ENCODE peak calls at places on chromosome 12, in four cellular contexts. M is GM12878, B is HepG2, K is SK-N-SH. Q is an unnamed sample.

GRCh38 chr12:131035268-131035681 is 81.6 kb downstream of the ADGRD1 start:
- DNase-seq in M (no peak), B (no peak), K (no peak), Q (no peak)

GRCh38 chr12:40566246-40566645 is 126.0 kb upstream of the CNTN1 start:
- DNase-seq in M (no peak), B (no peak), K (no peak), Q (peak)

GRCh38 chr12:51793201-51793600 is 55.3 kb downstream of the FIGNL2 start:
- DNase-seq in M (no peak), B (no peak), K (no peak), Q (no peak)

GRCh38 chr12:42332301-42332894 is 6.4 kb downstream of the PPHLN1 start:
- DNase-seq in M (no peak), B (peak), K (peak), Q (peak)

GRCh38 chr12:13130981-13131380 is 27.5 kb upstream of the GSG1 start:
- DNase-seq in M (no peak), B (no peak), K (no peak), Q (no peak)

GRCh38 chr12:30884804-30885203 is 41.7 kb upstream of the TSPAN11 start:
- DNase-seq in M (no peak), B (no peak), K (no peak), Q (no peak)

GRCh38 chr12:81617915-81618314 is 141.2 kb downstream of the PPFIA2 start:
- DNase-seq in M (no peak), B (no peak), K (no peak), Q (no peak)

GRCh38 chr12:57735952-57736742 is 2.4 kb downstream of the AGAP2 start:
- DNase-seq in M (no peak), B (peak), K (peak), Q (no peak)

GRCh38 chr12:108573310-108573709 is 10.9 kb downstream of the ISCU start:
- DNase-seq in M (peak), B (no peak), K (no peak), Q (no peak)

GRCh38 chr12:49340095-49340870 is 3.3 kb upstream of the C1QL4 start:
- DNase-seq in M (no peak), B (no peak), K (no peak), Q (no peak)

GRCh38 chr12:107684990-107685359 is 624 bp upstream of the PWP1 start:
- DNase-seq in M (no peak), B (peak), K (peak), Q (peak)

GRCh38 chr12:6873094-6874006 is at the start of gene SPSB2:
- DNase-seq in M (peak), B (peak), K (peak), Q (peak)

GRCh38 chr12:115963030-115963480 is 314.4 kb downstream of the MED13L start:
- DNase-seq in M (no peak), B (no peak), K (no peak), Q (no peak)

GRCh38 chr12:76544601-76545261 is 14.8 kb downstream of the OSBPL8 start:
- DNase-seq in M (no peak), B (no peak), K (no peak), Q (no peak)

GRCh38 chr12:15717940-15718567 is 71.1 kb downstream of the EPS8 start:
- DNase-seq in M (no peak), B (no peak), K (no peak), Q (no peak)

GRCh38 chr12:128623748-128624147 is 200.0 kb downstream of the SLC15A4 start:
- DNase-seq in M (no peak), B (no peak), K (no peak), Q (no peak)

GRCh38 chr12:128626808-128627320 is 196.9 kb downstream of the SLC15A4 start:
- DNase-seq in M (no peak), B (no peak), K (no peak), Q (no peak)

GRCh38 chr12:128629979-128630378 is 193.8 kb downstream of the SLC15A4 start:
- DNase-seq in M (no peak), B (no peak), K (no peak), Q (no peak)

DNA sequence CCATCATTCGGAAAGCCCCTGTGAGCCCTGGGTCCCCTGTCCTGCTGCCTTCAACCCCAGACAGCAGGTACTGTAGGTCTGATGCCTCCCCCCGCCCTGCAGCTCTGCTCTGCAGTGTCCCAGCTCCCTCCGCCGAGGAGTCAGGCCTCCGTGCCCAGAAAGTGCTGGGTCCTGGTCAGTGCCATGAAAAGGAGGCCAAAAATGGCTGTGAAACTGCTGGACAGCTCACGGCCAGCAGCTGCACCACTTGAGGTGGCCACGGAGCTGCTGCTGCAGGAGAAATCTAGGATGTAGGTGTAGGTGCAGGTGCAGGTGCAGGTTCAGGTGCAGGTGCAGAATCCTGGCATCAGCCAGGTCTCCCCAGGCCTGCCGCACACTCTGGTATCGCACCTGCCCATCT is 196.1 kb downstream of the SLC15A4 start:
- DNase-seq in M (no peak), B (no peak), K (no peak), Q (no peak)
- TF ChIP-seq PBX3 in M (no peak), B (no peak), K (no peak), Q (no peak)

GRCh38 chr12:18264581-18265075 is 3.3 kb downstream of the PIK3C2G start:
- DNase-seq in M (no peak), B (no peak), K (no peak), Q (no peak)
- TF ChIP-seq PBX3 in M (no peak), B (no peak), K (no peak), Q (no peak)

DNA sequence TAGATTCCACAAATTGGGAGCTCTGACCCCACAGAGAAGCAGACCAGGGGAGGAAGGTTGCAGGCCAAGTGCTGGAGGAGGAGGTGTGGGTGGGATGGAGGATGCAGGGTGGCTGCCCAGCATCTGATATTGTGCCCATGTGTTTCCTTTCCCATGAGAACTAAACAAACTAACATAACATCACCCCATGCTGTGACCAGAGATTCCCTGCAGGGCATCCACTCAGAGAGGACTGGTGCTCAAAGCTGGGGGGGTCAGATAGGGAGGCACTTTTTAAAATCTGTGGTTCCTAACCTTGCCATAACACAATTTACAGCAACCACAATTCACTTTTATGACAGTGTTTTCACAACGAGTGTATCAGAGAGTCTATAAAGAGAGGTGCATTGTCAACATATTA is 1277.6 kb downstream of the AACS start:
- DNase-seq in M (no peak), B (no peak), K (no peak), Q (no peak)
- TF ChIP-seq PBX3 in M (no peak), B (no peak), K (no peak), Q (no peak)

DNA sequence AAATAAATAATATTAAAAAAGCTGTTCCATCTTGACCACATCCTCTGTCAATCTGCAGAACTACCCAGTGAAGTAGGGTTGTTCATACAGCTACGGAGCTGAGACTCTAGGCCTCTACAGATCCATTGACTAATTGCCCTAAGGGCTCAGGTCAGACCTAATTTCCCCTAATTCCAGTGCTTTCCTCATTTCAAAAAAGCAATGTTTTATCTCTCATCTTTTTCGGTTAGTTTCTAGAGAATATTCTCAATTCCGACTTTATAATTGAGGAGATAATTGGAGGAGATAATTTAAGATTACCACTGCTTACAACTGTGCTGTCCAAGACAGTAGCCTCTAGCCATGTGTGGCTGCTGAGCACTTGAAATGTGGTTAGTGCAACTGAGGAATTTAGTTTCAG is 167.1 kb downstream of the KIF21A start:
- DNase-seq in M (no peak), B (no peak), K (no peak), Q (no peak)
- TF ChIP-seq PBX3 in M (no peak), B (no peak), K (no peak), Q (no peak)

GRCh38 chr12:105822131-105823103 is 316.3 kb downstream of the NUAK1 start:
- DNase-seq in M (no peak), B (no peak), K (no peak), Q (no peak)

GRCh38 chr12:105823810-105824209 is 314.9 kb downstream of the NUAK1 start:
- DNase-seq in M (no peak), B (no peak), K (peak), Q (no peak)

GRCh38 chr12:105825141-105825540 is 313.6 kb downstream of the NUAK1 start:
- DNase-seq in M (no peak), B (no peak), K (no peak), Q (no peak)

GRCh38 chr12:105820407-105821140 is 318.2 kb downstream of the NUAK1 start:
- DNase-seq in M (no peak), B (peak), K (no peak), Q (no peak)
- TF ChIP-seq PBX3 in M (no peak), B (no peak), K (peak), Q (no peak)

GRCh38 chr12:47779943-47780504 is 7.0 kb downstream of the SLC48A1 start:
- DNase-seq in M (no peak), B (no peak), K (no peak), Q (no peak)
- TF ChIP-seq PBX3 in M (no peak), B (no peak), K (no peak), Q (peak)

DNA sequence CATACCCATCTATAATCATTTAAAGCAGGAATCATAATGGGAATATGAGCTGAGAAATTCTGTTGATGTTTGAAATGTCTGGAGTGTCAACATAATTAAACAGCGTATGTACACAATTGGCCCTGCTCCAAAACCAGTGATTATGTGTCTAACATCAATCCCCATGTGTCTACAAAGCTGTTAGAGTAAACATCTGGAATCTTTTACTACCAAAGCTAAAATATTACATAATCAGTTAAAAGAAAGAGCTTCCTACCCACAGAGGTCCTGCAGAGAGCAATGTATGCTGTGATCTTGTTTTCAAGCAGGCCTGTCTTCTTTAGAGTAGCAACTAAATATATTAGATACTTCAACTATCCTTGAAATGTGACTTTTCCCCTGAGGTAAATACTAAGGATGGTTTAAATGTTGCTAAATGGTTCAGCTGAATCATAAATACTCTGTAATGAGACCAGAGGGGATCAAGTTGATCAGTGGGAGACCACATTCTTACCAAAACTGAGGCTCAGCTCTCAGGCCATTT is 74.3 kb downstream of the RASSF8 start:
- DNase-seq in M (no peak), B (no peak), K (no peak), Q (no peak)
- TF ChIP-seq PBX3 in M (no peak), B (no peak), K (no peak), Q (no peak)

Q was measured in A549.